ENCODE peak calls at places on chromosome 6, in six cellular contexts. J is left lung; E is AG09309; S is psoas muscle; X is CD8-positive, alpha-beta T cell; I is HL-60. M is an unnamed sample.

GRCh38 chr6:112343375-112343774 is 3.8 kb upstream of the RFPL4B start:
- DNase-seq in J (no peak), E (no peak), S (no peak), X (no peak), I (no peak), M (no peak)

GRCh38 chr6:44942201-44942600 is 385.9 kb upstream of the RUNX2 start:
- DNase-seq in J (no peak), E (no peak), S (no peak), X (no peak), I (no peak), M (no peak)

GRCh38 chr6:141050470-141050869 is 1082.3 kb upstream of the GJE1 start:
- DNase-seq in J (no peak), E (no peak), S (no peak), X (no peak), I (no peak), M (no peak)

GRCh38 chr6:166736606-166737005 is 109.6 kb upstream of the RPS6KA2 start:
- DNase-seq in J (no peak), E (peak; percentile 42), S (no peak), X (no peak), I (no peak), M (no peak)

GRCh38 chr6:16700202-16700997 is 60.9 kb downstream of the ATXN1 start:
- DNase-seq in J (no peak), E (no peak), S (no peak), X (peak; percentile 51), I (no peak), M (no peak)

GRCh38 chr6:152576525-152576924 is 60.6 kb downstream of the SYNE1 start:
- DNase-seq in J (no peak), E (no peak), S (no peak), X (no peak), I (no peak), M (no peak)

GRCh38 chr6:121124600-121124999 is 209.7 kb downstream of the TBC1D32 start:
- DNase-seq in J (no peak), E (no peak), S (no peak), X (no peak), I (no peak), M (no peak)

GRCh38 chr6:6179858-6180257 is 140.6 kb downstream of the F13A1 start:
- DNase-seq in J (no peak), E (no peak), S (no peak), X (no peak), I (no peak), M (no peak)

GRCh38 chr6:9204171-9204570 is 768.8 kb upstream of the SLC35B3 start:
- DNase-seq in J (no peak), E (peak; percentile 17), S (no peak), X (no peak), I (no peak), M (peak; percentile 27)

GRCh38 chr6:37483917-37484785 is 15.5 kb downstream of the CCDC167 start:
- DNase-seq in J (peak; percentile 86), E (no peak), S (peak; percentile 46), X (peak; percentile 77), I (peak; percentile 12), M (peak; percentile 21)

GRCh38 chr6:37783831-37784584 is 35.5 kb upstream of the ZFAND3 start:
- DNase-seq in J (peak; percentile 83), E (no peak), S (peak; percentile 37), X (no peak), I (no peak), M (peak; percentile 50)

GRCh38 chr6:13635948-13636658 is 21.0 kb downstream of the NOL7 start:
- DNase-seq in J (no peak), E (no peak), S (no peak), X (no peak), I (no peak), M (no peak)
- H3K4me3 ChIP-seq in J (no peak overlapping the region), E (no peak overlapping the region), S (no peak overlapping the region), X (no peak overlapping the region), I (no peak overlapping the region), M (no peak overlapping the region)

GRCh38 chr6:14957355-14958059 is 288.4 kb upstream of the JARID2 start:
- DNase-seq in J (no peak), E (no peak), S (no peak), X (no peak), I (no peak), M (no peak)
- TF ChIP-seq CTCF in J (no peak), E (no peak), S (no peak), X (no peak), I (no peak), M (no peak)

GRCh38 chr6:158861686-158862381 is 42.7 kb upstream of the EZR start:
- DNase-seq in J (no peak), E (no peak), S (no peak), X (no peak), I (no peak), M (no peak)
- H3K4me3 ChIP-seq in J (no peak overlapping the region), E (no peak overlapping the region), S (no peak overlapping the region), X (no peak overlapping the region), I (no peak overlapping the region), M (no peak overlapping the region)

GRCh38 chr6:159778542-159778941 is 10.9 kb downstream of the TCP1 start:
- DNase-seq in J (no peak), E (no peak), S (no peak), X (no peak), I (no peak), M (no peak)
- TF ChIP-seq CTCF in J (no peak), E (no peak), S (no peak), X (no peak), I (no peak), M (no peak)

GRCh38 chr6:27684264-27685211 is 211.6 kb upstream of the ZNF184 start:
- DNase-seq in J (no peak), E (no peak), S (no peak), X (peak; percentile 41), I (peak; percentile 43), M (peak; percentile 73)
- H3K4me3 ChIP-seq in J (no peak overlapping the region), E (no peak overlapping the region), S (no peak overlapping the region), X (no peak overlapping the region), I (no peak overlapping the region), M (no peak overlapping the region)

GRCh38 chr6:2047855-2048254 is 197.6 kb downstream of the GMDS start:
- DNase-seq in J (no peak), E (no peak), S (no peak), X (no peak), I (no peak), M (peak; percentile 9)
- TF ChIP-seq CTCF in J (no peak), E (no peak), S (no peak), X (no peak), I (no peak), M (no peak)